ENCODE peak calls at places on chromosomes 3 and 15, in four cellular contexts. S is WERI-Rb-1, J is endothelial cell of umbilical vein, W is hepatocyte. P is an unnamed sample.

GRCh38 chr15:92924216-92924615 is 24.1 kb downstream of the CHD2 start:
- DNase-seq in J (no peak), W (no peak), S (no peak), P (no peak)

GRCh38 chr15:79978694-79979519 is 7.9 kb upstream of the BCL2A1 start:
- DNase-seq in S (no peak), W (peak), J (no peak), P (no peak)

GRCh38 chr3:43759297-43759782 is 68.6 kb downstream of the ABHD5 start:
- DNase-seq in J (peak), S (no peak), W (no peak), P (no peak)

GRCh38 chr15:73602444-73602843 is 30.7 kb downstream of the NPTN start:
- DNase-seq in W (no peak), S (no peak), J (peak), P (no peak)

GRCh38 chr3:188007897-188008296 is 146.1 kb upstream of the LPP start:
- DNase-seq in J (no peak), S (no peak), W (no peak), P (no peak)

GRCh38 chr3:13137808-13138565 is 64.8 kb upstream of the IQSEC1 start:
- DNase-seq in W (no peak), J (no peak), S (no peak), P (peak)

GRCh38 chr3:58064923-58065638 is 56.9 kb downstream of the FLNB start:
- DNase-seq in W (no peak), J (no peak), S (no peak), P (no peak)

GRCh38 chr3:119257654-119258410 is 17.2 kb upstream of the B4GALT4 start:
- DNase-seq in W (no peak), S (no peak), J (no peak), P (no peak)

GRCh38 chr3:63791974-63792373 is 27.1 kb upstream of the C3orf49 start:
- DNase-seq in W (peak), S (peak), J (no peak), P (no peak)

GRCh38 chr3:143171656-143172055 is 52.1 kb downstream of the CHST2 start:
- DNase-seq in J (no peak), W (no peak), S (no peak), P (no peak)

GRCh38 chr3:51997935-51998596 is 2.4 kb upstream of the RPL29 start:
- DNase-seq in J (no peak), W (peak), S (no peak), P (no peak)

GRCh38 chr3:103965764-103966163 is 1400.9 kb upstream of the ALCAM start:
- DNase-seq in S (no peak), J (no peak), W (no peak), P (no peak)

DNA sequence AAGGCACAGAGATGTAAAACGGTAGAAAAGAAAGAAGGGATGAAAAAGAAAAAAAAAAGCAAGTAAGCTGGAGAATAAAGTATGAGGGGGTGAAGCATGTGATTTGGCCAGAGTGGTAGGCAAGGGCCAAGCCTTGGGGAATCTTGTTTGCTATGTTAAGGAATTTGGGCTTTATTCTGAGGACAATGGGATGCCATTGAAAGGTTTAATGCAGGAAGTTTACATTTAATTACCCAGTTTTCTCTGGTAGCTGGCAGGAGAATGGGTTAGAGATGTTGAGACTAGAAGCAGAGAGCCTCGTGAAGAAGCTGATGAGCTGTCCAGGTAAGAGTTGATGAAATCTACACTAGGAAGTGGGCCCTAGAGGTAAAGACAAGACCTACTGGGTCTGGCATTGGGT is 455.9 kb downstream of the PDCD6IP start:
- DNase-seq in W (no peak), S (no peak), J (no peak), P (no peak)
- TF ChIP-seq CTCF in W (no peak), S (no peak), J (no peak), P (no peak)

GRCh38 chr3:135217730-135218129 is 422.7 kb downstream of the EPHB1 start:
- DNase-seq in J (no peak), W (no peak), S (no peak), P (no peak)

GRCh38 chr3:135218304-135218703 is 423.2 kb downstream of the EPHB1 start:
- DNase-seq in W (no peak), J (no peak), S (no peak), P (no peak)

GRCh38 chr3:135215516-135215915 is 420.5 kb downstream of the EPHB1 start:
- DNase-seq in W (no peak), J (no peak), S (no peak), P (no peak)

GRCh38 chr3:135218782-135219181 is 423.7 kb downstream of the EPHB1 start:
- DNase-seq in S (no peak), J (no peak), W (no peak), P (no peak)

DNA sequence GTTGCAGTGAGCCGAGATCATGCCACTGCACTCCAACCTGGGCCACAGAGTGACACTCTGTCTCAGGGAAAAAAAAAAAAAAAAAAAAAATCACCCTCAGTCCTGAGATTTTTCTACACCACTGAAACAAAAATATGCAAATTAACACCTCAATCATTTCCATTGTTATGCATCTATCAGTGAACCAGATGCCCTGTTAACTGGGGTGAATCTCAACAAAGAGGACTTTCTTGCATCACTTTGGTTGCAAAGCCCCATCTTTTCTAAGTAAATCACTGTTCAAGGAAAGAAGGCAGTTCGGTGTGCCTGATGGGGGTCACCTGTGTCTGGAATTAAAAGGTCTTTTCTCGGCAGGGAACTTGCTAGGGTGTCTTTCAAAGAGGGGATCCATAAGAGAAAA is 421.6 kb downstream of the EPHB1 start:
- DNase-seq in W (no peak), S (no peak), J (no peak), P (no peak)
- H3K27ac ChIP-seq in W (no peak), S (no peak), J (no peak), P (no peak)

GRCh38 chr3:71425491-71426071 is 157.9 kb downstream of the FOXP1 start:
- DNase-seq in W (no peak), S (no peak), J (no peak), P (no peak)

GRCh38 chr3:71429610-71429988 is 153.9 kb downstream of the FOXP1 start:
- DNase-seq in J (no peak), S (no peak), W (no peak), P (no peak)

GRCh38 chr3:71430941-71431552 is 152.5 kb downstream of the FOXP1 start:
- DNase-seq in S (no peak), W (no peak), J (no peak), P (no peak)

GRCh38 chr3:71432044-71432970 is 151.2 kb downstream of the FOXP1 start:
- DNase-seq in S (no peak), W (no peak), J (no peak), P (no peak)

DNA sequence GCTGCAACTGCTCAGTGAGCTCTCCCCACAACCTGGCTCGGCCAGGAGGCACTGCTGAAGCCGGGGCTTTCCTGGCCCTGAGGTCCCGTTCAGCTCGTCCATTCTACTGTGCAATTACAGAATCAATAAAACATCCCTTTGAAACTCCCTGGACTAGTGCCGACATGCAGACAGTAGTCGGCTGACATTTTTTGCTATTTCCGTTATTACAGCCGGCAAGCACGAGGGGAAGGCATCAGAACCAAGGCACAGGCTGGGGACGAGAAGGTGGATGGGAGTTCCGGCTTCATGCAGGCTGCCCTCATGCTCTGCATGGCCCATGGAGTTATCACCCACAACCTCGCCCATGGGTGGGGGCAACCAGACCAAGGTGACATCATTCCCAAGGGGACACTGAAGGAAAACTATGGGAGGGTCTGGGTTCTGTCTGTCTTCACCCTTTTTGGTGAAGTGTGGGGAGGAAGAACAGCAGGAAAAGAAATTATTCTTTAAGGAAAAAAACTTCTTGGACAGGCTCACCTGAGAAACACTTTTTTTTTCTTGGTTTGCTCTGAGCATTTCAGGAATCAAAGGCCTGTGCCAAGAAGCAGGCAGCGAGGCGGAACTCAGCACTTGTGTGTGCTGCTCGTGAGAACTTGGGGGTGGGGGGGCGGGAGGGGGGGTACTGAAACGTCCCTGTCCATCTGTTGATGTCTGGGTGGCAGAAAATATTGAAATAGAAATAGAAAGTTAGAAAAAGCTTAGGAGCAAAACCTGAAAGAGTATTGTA is 154.5 kb downstream of the FOXP1 start:
- DNase-seq in J (peak), S (no peak), W (peak), P (no peak)
- H3K4me3 ChIP-seq in J (no peak), S (no peak), W (no peak), P (peak)

GRCh38 chr3:47419083-47420043 is 38.5 kb downstream of the PTPN23 start:
- DNase-seq in S (no peak), J (no peak), W (no peak), P (no peak)
- TF ChIP-seq CTCF in S (no peak), J (no peak), W (no peak), P (no peak)

GRCh38 chr3:42119558-42120355 is 28.6 kb downstream of the TRAK1 start:
- DNase-seq in W (no peak), J (peak), S (no peak), P (no peak)
- H3K27ac ChIP-seq in W (no peak), J (peak), S (no peak), P (peak)

GRCh38 chr15:74857082-74857655 is 14.2 kb upstream of the ULK3 start:
- DNase-seq in J (no peak), W (no peak), S (no peak), P (no peak)

GRCh38 chr15:74858366-74858735 is 14.8 kb downstream of the SCAMP2 start:
- DNase-seq in W (no peak), J (no peak), S (no peak), P (no peak)

GRCh38 chr15:74856537-74856936 is 13.6 kb upstream of the ULK3 start:
- DNase-seq in J (no peak), S (no peak), W (no peak), P (no peak)

GRCh38 chr15:74855857-74856256 is 12.9 kb upstream of the ULK3 start:
- DNase-seq in J (no peak), S (no peak), W (no peak), P (no peak)

GRCh38 chr15:74857671-74858365 is 14.9 kb upstream of the ULK3 start:
- DNase-seq in J (no peak), S (no peak), W (no peak), P (no peak)
- H3K4me3 ChIP-seq in J (no peak), S (no peak), W (no peak), P (no peak)

DNA sequence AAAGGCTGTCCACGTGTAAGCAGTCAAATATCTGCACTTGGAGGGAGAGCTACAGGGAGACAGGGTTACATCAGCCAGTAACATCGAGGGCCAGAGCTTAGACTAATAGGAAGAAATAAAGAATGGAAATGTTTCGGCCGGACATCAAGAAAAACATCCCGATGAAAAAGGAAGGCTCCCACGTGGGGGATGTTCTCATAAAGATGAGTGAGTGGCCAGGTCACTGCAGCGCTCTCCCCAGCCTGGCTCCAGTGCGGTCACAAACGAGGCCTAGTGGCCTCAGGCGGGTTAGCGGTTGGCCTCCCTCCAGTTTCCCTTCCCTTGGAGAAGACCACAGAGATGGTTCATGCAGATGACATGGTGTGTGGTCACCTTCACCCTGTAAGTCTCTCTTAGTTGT is 56.1 kb upstream of the WNT5A start:
- DNase-seq in S (no peak), J (no peak), W (no peak), P (no peak)
- TF ChIP-seq CTCF in S (no peak), J (no peak), W (no peak), P (no peak)